ENCODE peak calls at places on chromosomes 13 and 19, in nine cellular contexts. R is astrocyte of the cerebellum; Y is cardiac muscle cell; B is nephron progenitor cell; E is psoas muscle; F is IMR-90; K is tibial nerve; V is kidney epithelial cell; I is CD8-positive, alpha-beta T cell. J is an unnamed sample.

GRCh38 chr19:1069009-1069779 is 2.2 kb downstream of the ARHGAP45 start:
- DNase-seq in K (no peak), V (no peak), B (no peak), F (no peak), I (peak), Y (no peak), E (peak), R (no peak), J (no peak)

GRCh38 chr13:114115191-114115671 is 17.2 kb downstream of the RASA3 start:
- DNase-seq in V (peak), F (peak), I (no peak), B (no peak), R (no peak), K (peak), Y (peak), E (peak), J (peak)

GRCh38 chr13:50282016-50282415 is 266.8 kb downstream of the KCNRG start:
- DNase-seq in B (no peak), F (no peak), I (no peak), E (no peak), K (no peak), R (no peak), V (no peak), Y (no peak), J (no peak)

GRCh38 chr19:13984875-13985741 is 21.0 kb downstream of the RFX1 start:
- DNase-seq in Y (no peak), F (no peak), I (no peak), E (no peak), V (no peak), R (no peak), K (no peak), B (no peak), J (no peak)

GRCh38 chr13:42495751-42496150 is 78.2 kb upstream of the TNFSF11 start:
- DNase-seq in B (no peak), E (no peak), I (no peak), F (no peak), V (no peak), R (no peak), Y (no peak), K (no peak), J (no peak)

GRCh38 chr13:112451512-112452379 is 75.6 kb downstream of the SPACA7 start:
- DNase-seq in R (no peak), K (no peak), I (no peak), B (no peak), V (no peak), E (peak), Y (no peak), F (no peak), J (no peak)

GRCh38 chr13:98083936-98084335 is 59.0 kb upstream of the FARP1 start:
- DNase-seq in K (no peak), F (peak), R (no peak), V (no peak), B (no peak), Y (peak), I (no peak), E (no peak), J (no peak)

GRCh38 chr13:112825071-112825470 is 135.2 kb downstream of the ATP11A start:
- DNase-seq in E (no peak), V (no peak), K (no peak), I (no peak), R (no peak), Y (no peak), B (no peak), F (no peak), J (no peak)

GRCh38 chr19:38852231-38853044 is 2.7 kb upstream of the HNRNPL start:
- DNase-seq in E (peak), I (peak), Y (peak), R (no peak), V (no peak), F (peak), K (peak), B (no peak), J (peak)

GRCh38 chr19:38686530-38686888 is 39.1 kb downstream of the ACTN4 start:
- DNase-seq in I (peak), K (no peak), B (no peak), F (no peak), E (no peak), Y (no peak), V (no peak), R (no peak), J (peak)

GRCh38 chr19:31294189-31294588 is 55.0 kb downstream of the TSHZ3 start:
- DNase-seq in F (no peak), E (no peak), Y (no peak), R (no peak), K (no peak), V (no peak), B (no peak), I (no peak), J (no peak)

GRCh38 chr13:92951273-92951820 is 275.3 kb upstream of the GPC6 start:
- DNase-seq in F (no peak), V (no peak), I (no peak), K (no peak), R (no peak), E (no peak), B (no peak), Y (peak), J (no peak)

GRCh38 chr13:82076421-82076820 is 1735.5 kb upstream of the SPRY2 start:
- DNase-seq in Y (no peak), B (no peak), F (no peak), K (no peak), V (no peak), I (no peak), R (no peak), E (no peak), J (no peak)

GRCh38 chr19:48806818-48807589 is 3.8 kb downstream of the BCAT2 start:
- DNase-seq in I (no peak), F (peak), V (no peak), Y (peak), B (peak), R (no peak), K (no peak), E (peak), J (peak)

GRCh38 chr19:19451429-19452240 is 46.2 kb downstream of the GATAD2A start:
- DNase-seq in K (no peak), R (no peak), F (no peak), Y (no peak), E (no peak), I (no peak), B (no peak), V (no peak), J (no peak)

GRCh38 chr13:99687728-99688397 is 186.6 kb downstream of the TM9SF2 start:
- DNase-seq in Y (no peak), E (no peak), B (no peak), I (no peak), F (no peak), R (peak), V (peak), K (no peak), J (no peak)

GRCh38 chr19:44003461-44004134 is 841 bp downstream of the ZNF230 start:
- DNase-seq in B (peak), R (no peak), F (no peak), I (no peak), Y (peak), K (no peak), E (peak), V (no peak), J (no peak)

GRCh38 chr19:49400034-49400433 is 12.0 kb downstream of the KASH5 start:
- DNase-seq in I (no peak), E (no peak), F (peak), Y (peak), V (no peak), K (no peak), B (no peak), R (no peak), J (no peak)

GRCh38 chr13:40483601-40484000 is 182.8 kb downstream of the FOXO1 start:
- DNase-seq in Y (no peak), R (no peak), F (no peak), I (no peak), V (no peak), B (no peak), E (no peak), K (no peak), J (no peak)

GRCh38 chr19:1455336-1456120 is 5.6 kb downstream of the APC2 start:
- DNase-seq in R (no peak), E (peak), F (peak), I (no peak), B (peak), V (no peak), Y (peak), K (no peak), J (peak)

GRCh38 chr19:7199613-7200533 is 94.3 kb downstream of the INSR start:
- DNase-seq in E (no peak), V (no peak), F (peak), K (no peak), R (no peak), B (no peak), I (no peak), Y (no peak), J (no peak)

GRCh38 chr13:23462815-23463559 is 29.5 kb upstream of the SACS start:
- DNase-seq in B (no peak), I (no peak), K (no peak), R (no peak), V (no peak), Y (no peak), E (no peak), F (peak), J (no peak)

GRCh38 chr13:24181991-24182702 is 21.6 kb downstream of the SPATA13 start:
- DNase-seq in V (no peak), I (no peak), B (no peak), R (no peak), E (no peak), K (no peak), Y (no peak), F (no peak), J (no peak)

GRCh38 chr19:55228015-55228391 is 560 bp downstream of the TMEM86B start:
- DNase-seq in V (no peak), I (no peak), Y (no peak), K (no peak), R (no peak), E (no peak), F (no peak), B (no peak), J (no peak)

GRCh38 chr19:54875506-54875905 is 1.5 kb downstream of the FCAR start:
- DNase-seq in B (no peak), E (no peak), Y (no peak), V (no peak), R (no peak), K (no peak), F (no peak), I (no peak), J (no peak)

GRCh38 chr19:8361921-8362793 is 1.8 kb upstream of the ANGPTL4 start:
- DNase-seq in B (no peak), K (peak), R (peak), I (no peak), Y (peak), F (peak), E (peak), V (peak), J (peak)

GRCh38 chr13:113428871-113429607 is 24.2 kb downstream of the ADPRHL1 start:
- DNase-seq in Y (no peak), F (no peak), K (no peak), I (no peak), B (no peak), R (no peak), V (no peak), E (no peak), J (no peak)

GRCh38 chr19:45098521-45099464 is 5.8 kb downstream of the PPP1R37 start:
- DNase-seq in Y (peak), K (no peak), I (no peak), F (peak), V (no peak), B (no peak), R (peak), E (peak), J (no peak)

GRCh38 chr13:44230736-44231135 is 142.9 kb upstream of the SERP2 start:
- DNase-seq in V (no peak), I (no peak), E (no peak), B (no peak), Y (peak), R (peak), K (no peak), F (no peak), J (no peak)
- TF ChIP-seq CTCF in V (no peak), I (no peak), E (no peak), B (no peak), Y (no peak), R (no peak), K (no peak), F (no peak), J (no peak)

DNA sequence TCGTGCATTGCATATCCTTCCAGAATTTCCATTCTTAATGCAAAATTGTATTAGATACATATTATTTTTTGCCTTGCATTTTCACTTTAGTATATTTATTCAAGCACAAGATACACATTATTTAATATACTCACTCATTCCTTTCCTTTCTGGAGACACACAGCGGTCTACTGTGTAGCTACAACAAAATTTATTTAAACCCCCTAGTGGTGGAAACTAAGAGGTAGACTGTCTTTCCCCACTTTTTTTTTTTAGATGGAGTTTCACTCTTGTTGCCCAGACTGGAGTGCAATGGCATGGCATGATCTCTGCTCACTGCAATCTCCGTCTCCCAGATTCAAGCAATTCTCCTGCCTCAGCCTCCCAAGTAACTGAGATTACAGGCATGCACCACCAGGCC is 2040.3 kb upstream of the PCDH20 start:
- DNase-seq in V (no peak), E (no peak), I (no peak), Y (peak), R (no peak), F (no peak), B (no peak), K (no peak), J (no peak)
- TF ChIP-seq CTCF in V (peak), E (no peak), I (no peak), Y (no peak), R (peak), F (peak), B (no peak), K (no peak), J (no peak)

DNA sequence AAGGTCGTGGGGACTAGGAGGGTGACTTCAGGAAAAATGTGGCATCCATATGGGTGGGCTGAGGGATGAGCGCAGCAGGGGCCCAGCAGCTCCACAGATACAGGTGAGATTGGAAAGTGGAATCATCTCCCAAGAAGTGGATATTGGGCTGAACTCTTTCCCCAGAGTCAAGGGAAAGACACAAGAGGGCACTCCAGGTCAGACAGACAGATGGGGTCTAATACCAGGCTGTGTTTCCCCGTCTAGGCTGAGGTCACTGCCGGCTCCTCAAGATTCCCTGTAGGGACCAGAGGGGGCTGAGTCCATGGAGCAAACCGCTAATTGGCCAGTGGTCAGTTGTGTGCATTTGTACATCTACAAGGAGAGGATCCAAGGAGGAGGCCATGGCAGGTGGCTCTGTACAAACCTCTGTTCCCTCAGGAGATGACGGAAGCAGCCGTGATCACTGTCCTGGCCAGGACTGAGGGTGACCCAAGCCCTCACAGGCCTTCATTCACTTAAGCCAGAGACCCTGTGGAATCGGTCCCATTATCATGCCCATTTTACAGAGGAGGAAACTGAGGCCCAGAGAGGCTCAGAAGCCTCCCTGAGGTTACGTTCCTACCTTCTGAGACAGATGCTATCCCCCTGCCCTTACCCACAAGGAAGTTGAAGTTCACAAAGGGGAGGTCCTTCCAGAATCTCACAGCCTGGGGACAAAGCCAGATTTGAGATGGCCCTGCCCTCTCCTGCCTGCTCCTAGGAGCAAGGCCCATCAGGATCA is 14.9 kb upstream of the IGLON5 start:
- DNase-seq in Y (peak), F (no peak), K (no peak), B (no peak), V (no peak), R (no peak), I (no peak), E (no peak), J (peak)
- TF ChIP-seq CTCF in Y (peak), F (no peak), K (no peak), B (no peak), V (no peak), R (no peak), I (no peak), E (no peak), J (peak)

DNA sequence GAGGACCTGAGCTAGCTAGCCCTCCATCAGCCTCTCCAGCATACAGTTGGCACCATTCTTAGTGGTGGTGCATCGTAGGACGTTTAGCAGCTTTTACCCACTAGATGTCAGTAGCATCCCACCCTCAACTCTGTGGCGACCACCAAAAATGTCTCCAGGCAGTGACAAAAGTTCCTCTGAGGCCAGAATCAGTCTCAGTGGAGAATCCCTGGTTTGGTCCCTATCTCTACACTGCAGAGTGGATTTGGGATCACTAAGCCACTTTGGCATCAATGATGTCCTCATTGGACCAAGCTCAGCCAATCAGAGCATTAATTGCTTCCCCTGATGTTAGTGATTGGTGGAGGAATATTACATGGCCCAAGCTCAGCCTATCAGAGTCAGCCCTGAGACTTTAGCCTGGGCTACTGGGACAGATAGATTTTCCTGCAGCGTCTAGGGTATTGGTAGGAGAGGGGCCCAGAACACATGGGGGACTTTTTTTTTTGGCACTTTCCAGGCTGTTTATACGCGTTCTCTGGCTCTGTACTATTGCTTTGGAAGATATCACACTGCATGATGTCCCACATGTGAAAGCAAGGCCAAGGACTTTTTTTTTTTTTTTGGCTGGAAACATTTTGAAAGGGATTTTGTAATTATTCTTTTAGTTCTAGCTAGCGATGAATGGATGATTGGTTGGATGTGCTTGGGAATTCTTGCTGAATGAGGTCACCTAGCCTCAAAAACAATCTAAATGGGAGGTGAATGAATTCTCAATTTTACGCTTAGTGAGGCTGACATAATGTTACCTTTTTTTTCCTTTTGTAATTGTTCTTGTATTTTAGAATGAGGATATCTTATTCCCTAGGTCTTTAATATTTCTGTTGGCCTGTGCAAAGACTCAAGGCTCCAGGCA is 7.0 kb downstream of the TMEM221 start:
- DNase-seq in K (no peak), R (peak), F (no peak), E (no peak), B (peak), I (no peak), Y (peak), V (peak), J (peak)
- TF ChIP-seq CTCF in K (peak), R (peak), F (peak), E (peak), B (peak), I (peak), Y (peak), V (peak), J (peak)

GRCh38 chr13:43597599-43597945 is 189.2 kb downstream of the ENOX1 start:
- DNase-seq in V (no peak), B (no peak), K (no peak), E (no peak), F (no peak), I (no peak), Y (no peak), R (no peak), J (no peak)
- TF ChIP-seq CTCF in V (no peak), B (no peak), K (no peak), E (no peak), F (no peak), I (no peak), Y (no peak), R (no peak), J (no peak)

GRCh38 chr19:51784922-51785690 is 9.9 kb upstream of the FPR3 start:
- DNase-seq in B (no peak), K (no peak), Y (peak), I (no peak), R (no peak), E (peak), V (no peak), F (no peak), J (no peak)

GRCh38 chr19:51784109-51784785 is 10.7 kb upstream of the FPR3 start:
- DNase-seq in Y (no peak), B (no peak), V (no peak), E (no peak), I (no peak), R (no peak), K (no peak), F (no peak), J (no peak)

GRCh38 chr19:51779703-51780102 is 15.3 kb upstream of the FPR3 start:
- DNase-seq in Y (no peak), R (no peak), V (no peak), K (no peak), E (no peak), B (no peak), I (no peak), F (no peak), J (no peak)

GRCh38 chr19:51786651-51787494 is 8.1 kb upstream of the FPR3 start:
- DNase-seq in Y (no peak), V (no peak), K (no peak), I (no peak), B (no peak), F (no peak), E (no peak), R (no peak), J (no peak)

GRCh38 chr19:51783373-51783772 is 11.6 kb upstream of the FPR3 start:
- DNase-seq in F (no peak), K (no peak), I (no peak), Y (peak), E (no peak), B (no peak), R (no peak), V (no peak), J (peak)
- TF ChIP-seq CTCF in F (peak), K (no peak), I (no peak), Y (peak), E (no peak), B (no peak), R (peak), V (peak), J (peak)

DNA sequence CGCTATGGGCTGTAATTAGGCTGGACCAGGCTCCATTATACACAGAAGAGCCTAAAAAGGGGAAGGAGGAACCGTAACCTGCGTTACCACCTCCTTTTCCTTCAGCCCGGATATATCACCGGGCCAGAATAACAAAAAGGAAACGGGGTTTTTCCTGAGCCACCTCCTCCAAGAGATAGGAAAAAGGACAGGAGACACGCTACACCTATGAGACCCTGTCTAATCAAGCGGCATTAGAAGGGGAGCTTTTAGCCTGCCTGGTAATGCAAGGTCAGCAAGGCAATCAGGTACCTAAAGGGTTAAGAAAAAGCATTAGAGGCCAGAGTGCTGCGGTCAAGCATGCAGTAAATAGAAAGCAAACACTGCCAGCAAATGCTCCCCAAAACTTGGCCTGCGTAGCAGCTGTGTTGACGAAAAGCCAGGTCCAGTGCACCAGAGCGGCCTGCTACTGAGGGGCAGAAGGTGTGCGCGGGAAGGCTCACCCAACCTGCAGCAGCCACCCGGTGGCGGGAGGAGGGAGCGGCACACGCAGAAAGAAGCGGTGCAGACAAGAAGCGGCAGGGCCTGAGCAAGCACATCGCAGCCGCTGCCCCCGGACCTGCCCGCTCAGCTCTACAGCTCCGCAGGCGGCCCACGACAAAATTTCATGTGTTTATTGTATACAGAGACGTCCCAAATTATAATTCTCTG is 1466.1 kb downstream of the UQCRFS1 start:
- DNase-seq in B (peak), V (no peak), I (no peak), F (peak), R (no peak), K (no peak), Y (peak), E (peak), J (peak)
- TF ChIP-seq CTCF in B (no peak), V (peak), I (no peak), F (no peak), R (peak), K (no peak), Y (peak), E (peak), J (peak)

GRCh38 chr13:46146898-46147297 is 35.1 kb downstream of the LCP1 start:
- DNase-seq in V (no peak), I (no peak), E (no peak), F (no peak), K (no peak), B (peak), Y (peak), R (no peak), J (peak)
- TF ChIP-seq CTCF in V (peak), I (no peak), E (no peak), F (no peak), K (no peak), B (peak), Y (peak), R (peak), J (peak)